ENCODE peak calls at places on chromosomes 4 and X, in four cellular contexts. S, G, K and R are unnamed samples.

GRCh38 chr4:76484654-76485053 is 49.6 kb downstream of the SHROOM3 start:
- DNase-seq in G (no peak), S (no peak), K (no peak), R (no peak)

GRCh38 chr4:147755567-147756295 is 23.8 kb downstream of the ARHGAP10 start:
- DNase-seq in K (no peak), S (no peak), G (peak; percentile 84), R (no peak)

GRCh38 chrX:150454083-150454482 is 91.0 kb downstream of the MAMLD1 start:
- DNase-seq in G (no peak), K (no peak), S (no peak), R (no peak)

GRCh38 chrX:37922926-37923325 is 75.6 kb upstream of the DYNLT3 start:
- DNase-seq in G (no peak), K (no peak), S (no peak), R (no peak)

GRCh38 chrX:40550069-40550468 is 30.7 kb upstream of the ATP6AP2 start:
- DNase-seq in G (no peak), K (no peak), S (no peak), R (no peak)

GRCh38 chr4:126603851-126604250 is 1028.9 kb upstream of the INTU start:
- DNase-seq in S (no peak), K (no peak), G (no peak), R (no peak)

GRCh38 chrX:115892787-115893671 is 277.5 kb upstream of the AGTR2 start:
- DNase-seq in G (peak; percentile 4), S (no peak), K (peak; percentile 76), R (peak; percentile 69)

GRCh38 chr4:31964691-31965090 is 1244.5 kb downstream of the PCDH7 start:
- DNase-seq in G (no peak), S (no peak), K (no peak), R (no peak)

GRCh38 chr4:6205584-6205965 is 5.2 kb upstream of the JAKMIP1 start:
- DNase-seq in S (no peak), K (no peak), G (no peak), R (no peak)

GRCh38 chr4:3385719-3386440 is 55.9 kb upstream of the HGFAC start:
- DNase-seq in K (no peak), S (no peak), G (no peak), R (no peak)

GRCh38 chr4:52643846-52644245 is 15.3 kb downstream of the USP46 start:
- DNase-seq in K (peak; percentile 38), S (peak; percentile 26), G (peak; percentile 57), R (no peak)

GRCh38 chr4:151331276-151332042 is 6.1 kb upstream of the SH3D19 start:
- DNase-seq in K (no peak), S (no peak), G (no peak), R (no peak)

GRCh38 chr4:162163892-162164759 is at the start of gene FSTL5:
- DNase-seq in S (peak; percentile 38), G (peak; percentile 10), K (peak; percentile 8), R (peak; percentile 36)

GRCh38 chr4:145795535-145795934 is 115.6 kb downstream of the C4orf51 start:
- DNase-seq in G (no peak), K (no peak), S (no peak), R (no peak)

GRCh38 chr4:147492761-147493160 is 11.9 kb downstream of the EDNRA start:
- DNase-seq in K (peak; percentile 41), G (peak; percentile 94), S (no peak), R (no peak)

GRCh38 chr4:123350191-123350544 is 46.4 kb upstream of the SPRY1 start:
- DNase-seq in G (no peak), S (no peak), K (no peak), R (no peak)

GRCh38 chrX:10195425-10195824 is 38.6 kb downstream of the CLCN4 start:
- DNase-seq in G (no peak), K (no peak), S (no peak), R (no peak)

GRCh38 chrX:38278682-38279081 is 48.6 kb downstream of the RPGR start:
- DNase-seq in G (no peak), S (no peak), K (no peak), R (no peak)

GRCh38 chrX:20742106-20742505 is 475.4 kb upstream of the RPS6KA3 start:
- DNase-seq in K (no peak), S (no peak), G (peak; percentile 33), R (no peak)

GRCh38 chr4:133483600-133484246 is 334.6 kb downstream of the PCDH10 start:
- DNase-seq in S (no peak), G (peak; percentile 60), K (no peak), R (no peak)

GRCh38 chr4:74109116-74109791 is 10.3 kb upstream of the CXCL2 start:
- DNase-seq in K (no peak), S (no peak), G (peak; percentile 98), R (no peak)

GRCh38 chr4:132865458-132865857 is 283.6 kb upstream of the PCDH10 start:
- DNase-seq in S (no peak), G (no peak), K (no peak), R (no peak)

GRCh38 chrX:13760428-13760827 is 25.9 kb downstream of the OFD1 start:
- DNase-seq in S (no peak), K (no peak), G (no peak), R (no peak)

GRCh38 chrX:13756381-13756780 is 21.8 kb downstream of the OFD1 start:
- DNase-seq in K (no peak), S (no peak), G (no peak), R (no peak)

GRCh38 chrX:13762015-13762414 is 27.5 kb downstream of the OFD1 start:
- DNase-seq in G (no peak), K (no peak), S (no peak), R (no peak)

GRCh38 chrX:13761606-13762005 is 27.1 kb downstream of the OFD1 start:
- DNase-seq in K (no peak), G (peak; percentile 46), S (no peak), R (no peak)

DNA sequence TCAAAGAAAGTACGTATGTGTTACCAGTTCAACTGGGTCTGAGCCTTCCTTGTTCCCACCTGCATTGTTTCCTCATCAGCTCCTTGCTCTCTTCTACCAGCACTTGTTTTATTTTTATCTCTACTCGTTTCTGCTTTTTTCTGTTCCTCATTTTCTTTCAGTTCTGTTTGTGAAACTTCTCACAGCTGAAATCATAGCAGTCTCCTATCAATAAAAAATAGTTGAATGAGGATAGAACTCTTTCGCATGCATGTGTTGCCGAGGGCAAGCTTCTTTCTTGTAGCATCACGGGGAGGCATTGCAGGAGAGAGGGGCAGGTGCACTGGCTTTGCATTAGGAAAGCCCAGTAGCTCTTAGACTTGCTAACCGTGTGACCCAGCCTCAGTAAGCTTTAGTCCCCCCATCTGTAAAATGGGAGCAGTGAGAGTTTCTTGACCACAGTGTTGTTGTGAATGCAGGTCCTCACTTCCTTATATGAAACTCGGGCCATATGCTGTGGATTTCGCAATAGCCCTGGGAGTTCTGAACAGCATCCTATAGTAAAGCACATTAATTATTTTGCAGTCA is 24.7 kb downstream of the OFD1 start:
- DNase-seq in K (no peak), G (no peak), S (no peak), R (no peak)
- H3K4me1 ChIP-seq in K (no peaks in the 10 kb centered on the region), G (no peaks in the 10 kb centered on the region), S (no peaks in the 10 kb centered on the region), R (peaks cover 4% of the 10 kb centered on the region)

GRCh38 chr4:10334506-10335028 is 122.7 kb downstream of the ZNF518B start:
- DNase-seq in K (no peak), G (no peak), S (no peak), R (no peak)

GRCh38 chr4:10336471-10336870 is 120.8 kb downstream of the ZNF518B start:
- DNase-seq in G (no peak), S (no peak), K (no peak), R (no peak)

GRCh38 chr4:10333942-10334341 is 123.3 kb downstream of the ZNF518B start:
- DNase-seq in K (no peak), G (no peak), S (no peak), R (no peak)

DNA sequence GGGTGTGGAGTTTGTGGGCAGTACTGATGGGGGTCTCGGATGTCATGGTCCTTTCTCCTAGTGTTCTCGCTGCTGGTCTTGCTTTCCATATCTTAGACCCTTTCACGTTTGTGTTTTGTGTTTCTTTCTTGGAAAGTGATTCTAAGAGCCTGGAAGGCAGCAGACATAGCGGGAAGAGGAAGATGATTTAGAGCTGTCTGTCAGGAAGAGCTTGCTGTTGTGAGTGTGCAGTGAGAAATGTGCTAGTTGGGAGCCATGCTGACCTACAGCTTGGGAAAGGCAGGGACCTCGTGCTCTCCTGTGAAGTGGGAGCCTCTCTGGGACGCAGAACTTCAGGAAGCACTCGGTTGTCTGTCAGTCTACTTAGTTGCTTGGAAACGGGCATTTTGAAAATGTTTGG is 122.2 kb downstream of the ZNF518B start:
- DNase-seq in G (no peak), K (no peak), S (no peak), R (no peak)
- H3K27me3 ChIP-seq in G (no peaks in the 10 kb centered on the region), K (no peaks in the 10 kb centered on the region), S (no peaks in the 10 kb centered on the region), R (no peaks in the 10 kb centered on the region)

DNA sequence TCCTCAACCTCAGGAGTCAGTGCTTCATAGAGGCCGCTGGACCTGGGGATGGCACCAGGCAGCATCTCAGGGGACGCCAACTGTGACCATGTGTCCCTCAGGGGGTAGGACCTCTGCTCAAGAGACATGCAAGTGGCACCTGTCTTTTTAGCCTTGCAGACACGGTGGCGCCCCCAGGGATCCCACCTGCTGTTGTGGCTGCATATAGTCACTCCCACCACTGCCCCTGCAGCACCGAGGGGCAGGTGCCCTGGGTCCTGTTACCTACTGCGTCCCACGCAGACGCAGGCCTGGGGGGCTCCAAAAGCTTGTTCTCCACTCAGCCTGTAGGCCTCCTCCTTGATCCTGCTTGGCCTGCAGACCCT is 2.5 kb downstream of the MYL5 start:
- DNase-seq in G (no peak), K (no peak), S (no peak), R (no peak)
- H3K4me1 ChIP-seq in G (peaks cover 4% of the 10 kb centered on the region), K (peaks cover 10% of the 10 kb centered on the region), S (peaks cover 29% of the 10 kb centered on the region), R (peaks cover 16% of the 10 kb centered on the region)

GRCh38 chrX:130095249-130095648 is 15.0 kb downstream of the ELF4 start:
- DNase-seq in G (no peak), S (no peak), K (peak; percentile 44), R (no peak)

GRCh38 chrX:130103605-130104004 is 6.7 kb downstream of the ELF4 start:
- DNase-seq in S (no peak), G (no peak), K (no peak), R (no peak)

GRCh38 chrX:130098202-130098552 is 12.1 kb downstream of the ELF4 start:
- DNase-seq in S (no peak), K (no peak), G (no peak), R (no peak)

GRCh38 chrX:130097507-130098201 is 12.6 kb downstream of the ELF4 start:
- DNase-seq in S (no peak), K (no peak), G (no peak), R (no peak)

GRCh38 chrX:130100180-130100579 is 10.1 kb downstream of the ELF4 start:
- DNase-seq in S (peak; percentile 68), G (peak; percentile 63), K (no peak), R (no peak)
- H3K27me3 ChIP-seq in S (no peaks in the 10 kb centered on the region), G (no peaks in the 10 kb centered on the region), K (no peaks in the 10 kb centered on the region), R (no peaks in the 10 kb centered on the region)

GRCh38 chr4:70734971-70735370 is 13.2 kb downstream of the RUFY3 start:
- DNase-seq in K (no peak), G (no peak), S (no peak), R (no peak)
- H3K4me1 ChIP-seq in K (peaks cover 8% of the 10 kb centered on the region), G (peaks cover 2% of the 10 kb centered on the region), S (peaks cover 24% of the 10 kb centered on the region), R (peaks cover 44% of the 10 kb centered on the region)

GRCh38 chr4:56655627-56656345 is 25.3 kb downstream of the HOPX start:
- DNase-seq in G (no peak), K (no peak), S (no peak), R (peak; percentile 25)
- H3K27me3 ChIP-seq in G (peaks cover 8% of the 10 kb centered on the region), K (peaks cover 2% of the 10 kb centered on the region), S (no peaks in the 10 kb centered on the region), R (no peaks in the 10 kb centered on the region)

GRCh38 chr4:25540734-25541133 is 114.9 kb upstream of the SLC34A2 start:
- DNase-seq in G (no peak), S (no peak), K (no peak), R (no peak)
- H3K4me1 ChIP-seq in G (no peaks in the 10 kb centered on the region), S (no peaks in the 10 kb centered on the region), K (no peaks in the 10 kb centered on the region), R (no peaks in the 10 kb centered on the region)